ENCODE peak calls at places on chromosomes 4 and X, in four cellular contexts. M, P, R and A are unnamed samples.

GRCh38 chr4:58502839-58503238 is 1392.7 kb upstream of the IGFBP7 start:
- DNase-seq in M (no peak), P (no peak), R (no peak), A (no peak)

GRCh38 chr4:30443289-30443688 is 276.9 kb upstream of the PCDH7 start:
- DNase-seq in M (no peak), P (no peak), R (no peak), A (no peak)

GRCh38 chrX:19723427-19723826 is 164.0 kb downstream of the SH3KBP1 start:
- DNase-seq in M (no peak), P (no peak), R (no peak), A (no peak)

GRCh38 chr4:127881565-127881869 is 824 bp downstream of the PLK4 start:
- DNase-seq in M (no peak), P (no peak), R (no peak), A (no peak)

GRCh38 chr4:17115546-17115945 is 217.1 kb upstream of the LDB2 start:
- DNase-seq in M (no peak), P (no peak), R (no peak), A (no peak)

GRCh38 chr4:185726931-185727330 is 85.1 kb downstream of the SORBS2 start:
- DNase-seq in M (no peak), P (no peak), R (no peak), A (no peak)

GRCh38 chrX:97668126-97668525 is 784.4 kb downstream of the RPA4 start:
- DNase-seq in M (no peak), P (no peak), R (no peak), A (no peak)

GRCh38 chr4:151563194-151563593 is 154.2 kb downstream of the FHIP1A start:
- DNase-seq in M (no peak), P (no peak), R (no peak), A (no peak)